ENCODE peak calls at places on chromosomes 2 and 18, in four cellular contexts. One of them, this sample, is unnamed.

GRCh38 chr2:21263622-21264021 is 139.9 kb downstream of the TDRD15 start:
- DNase-seq in HAP-1: no peak
- DNase-seq in cardiac muscle cell: no peak
- DNase-seq in psoas muscle: no peak
- DNase-seq in this sample: no peak

GRCh38 chr18:58721586-58722160 is 50.4 kb downstream of the MALT1 start:
- DNase-seq in HAP-1: no peak
- DNase-seq in cardiac muscle cell: no peak
- DNase-seq in psoas muscle: peak
- DNase-seq in this sample: peak

GRCh38 chr2:56248965-56249742 is 65.4 kb downstream of the CCDC85A start:
- DNase-seq in cardiac muscle cell: no peak
- DNase-seq in HAP-1: no peak
- DNase-seq in psoas muscle: no peak
- DNase-seq in this sample: no peak

GRCh38 chr2:232689152-232689910 is 7.8 kb upstream of the GIGYF2 start:
- DNase-seq in psoas muscle: peak
- DNase-seq in HAP-1: no peak
- DNase-seq in cardiac muscle cell: peak
- DNase-seq in this sample: peak

GRCh38 chr2:18831916-18832510 is 242.6 kb upstream of the NT5C1B start:
- DNase-seq in cardiac muscle cell: peak
- DNase-seq in psoas muscle: no peak
- DNase-seq in HAP-1: no peak
- DNase-seq in this sample: no peak

GRCh38 chr18:26468931-26469340 is 79.4 kb downstream of the KCTD1 start:
- DNase-seq in HAP-1: peak
- DNase-seq in cardiac muscle cell: no peak
- DNase-seq in psoas muscle: no peak
- DNase-seq in this sample: no peak

GRCh38 chr2:80153151-80153550 is 151.4 kb downstream of the LRRTM1 start:
- DNase-seq in HAP-1: no peak
- DNase-seq in cardiac muscle cell: no peak
- DNase-seq in psoas muscle: no peak
- DNase-seq in this sample: no peak

GRCh38 chr18:9094307-9095226 is 7.9 kb upstream of the NDUFV2 start:
- DNase-seq in HAP-1: no peak
- DNase-seq in cardiac muscle cell: peak
- DNase-seq in psoas muscle: no peak
- DNase-seq in this sample: no peak

GRCh38 chr2:37020212-37020886 is 54.0 kb upstream of the STRN start:
- DNase-seq in cardiac muscle cell: peak
- DNase-seq in psoas muscle: peak
- DNase-seq in HAP-1: no peak
- DNase-seq in this sample: peak

GRCh38 chr2:71685941-71686611 is 232.7 kb downstream of the DYSF start:
- DNase-seq in psoas muscle: no peak
- DNase-seq in HAP-1: no peak
- DNase-seq in cardiac muscle cell: no peak
- DNase-seq in this sample: no peak

GRCh38 chr2:237322564-237322963 is 91.4 kb downstream of the COL6A3 start:
- DNase-seq in cardiac muscle cell: no peak
- DNase-seq in psoas muscle: no peak
- DNase-seq in HAP-1: no peak
- DNase-seq in this sample: no peak

GRCh38 chr2:145085616-145086015 is 565.7 kb upstream of the ZEB2 start:
- DNase-seq in cardiac muscle cell: no peak
- DNase-seq in HAP-1: no peak
- DNase-seq in psoas muscle: no peak
- DNase-seq in this sample: no peak

GRCh38 chr2:180385601-180386201 is 378.6 kb upstream of the CWC22 start:
- DNase-seq in cardiac muscle cell: peak
- DNase-seq in psoas muscle: no peak
- DNase-seq in HAP-1: no peak
- DNase-seq in this sample: no peak

GRCh38 chr2:63053235-63053888 is 2.7 kb downstream of the OTX1 start:
- DNase-seq in cardiac muscle cell: no peak
- DNase-seq in psoas muscle: no peak
- DNase-seq in HAP-1: no peak
- DNase-seq in this sample: no peak

GRCh38 chr2:72934683-72935610 is 17.6 kb downstream of the EMX1 start:
- DNase-seq in HAP-1: peak
- DNase-seq in cardiac muscle cell: no peak
- DNase-seq in psoas muscle: peak
- DNase-seq in this sample: no peak

GRCh38 chr2:237057893-237058300 is 27.8 kb upstream of the COPS8 start:
- DNase-seq in HAP-1: no peak
- DNase-seq in cardiac muscle cell: no peak
- DNase-seq in psoas muscle: no peak
- DNase-seq in this sample: no peak

GRCh38 chr2:62844311-62845090 is 139.0 kb downstream of the EHBP1 start:
- DNase-seq in HAP-1: no peak
- DNase-seq in cardiac muscle cell: no peak
- DNase-seq in psoas muscle: no peak
- DNase-seq in this sample: no peak

GRCh38 chr2:119753041-119753929 is 6.4 kb upstream of the PTPN4 start:
- DNase-seq in HAP-1: peak
- DNase-seq in psoas muscle: no peak
- DNase-seq in cardiac muscle cell: peak
- DNase-seq in this sample: no peak

GRCh38 chr2:39568561-39569006 is 97.1 kb upstream of the TMEM178A start:
- DNase-seq in psoas muscle: no peak
- DNase-seq in HAP-1: no peak
- DNase-seq in cardiac muscle cell: peak
- DNase-seq in this sample: no peak

GRCh38 chr18:74496508-74497307 is 545 bp downstream of the CNDP2 start:
- DNase-seq in HAP-1: peak
- DNase-seq in psoas muscle: peak
- DNase-seq in cardiac muscle cell: peak
- DNase-seq in this sample: peak

GRCh38 chr2:130864830-130865229 is 28.1 kb downstream of the ARHGEF4 start:
- DNase-seq in cardiac muscle cell: peak
- DNase-seq in HAP-1: peak
- DNase-seq in psoas muscle: no peak
- DNase-seq in this sample: peak

GRCh38 chr18:5543036-5543671 is 643 bp downstream of the EPB41L3 start:
- DNase-seq in psoas muscle: peak
- DNase-seq in HAP-1: peak
- DNase-seq in cardiac muscle cell: no peak
- DNase-seq in this sample: peak

GRCh38 chr2:203061346-203061745 is 46.7 kb downstream of the NBEAL1 start:
- DNase-seq in psoas muscle: no peak
- DNase-seq in cardiac muscle cell: no peak
- DNase-seq in HAP-1: no peak
- DNase-seq in this sample: no peak

GRCh38 chr2:64698668-64699444 is 45.1 kb upstream of the SERTAD2 start:
- DNase-seq in cardiac muscle cell: peak
- DNase-seq in HAP-1: no peak
- DNase-seq in psoas muscle: no peak
- DNase-seq in this sample: no peak

GRCh38 chr18:51196116-51196810 is 1.2 kb downstream of the MEX3C start:
- DNase-seq in psoas muscle: peak
- DNase-seq in HAP-1: peak
- DNase-seq in cardiac muscle cell: peak
- DNase-seq in this sample: peak

GRCh38 chr2:157838442-157839161 is 37.5 kb downstream of the ACVR1 start:
- DNase-seq in psoas muscle: peak
- DNase-seq in HAP-1: no peak
- DNase-seq in cardiac muscle cell: peak
- DNase-seq in this sample: peak

GRCh38 chr2:24354899-24355298 is 5.4 kb downstream of the ITSN2 start:
- DNase-seq in psoas muscle: no peak
- DNase-seq in HAP-1: no peak
- DNase-seq in cardiac muscle cell: no peak
- DNase-seq in this sample: no peak

GRCh38 chr2:160407393-160408204 is 86.0 kb downstream of the RBMS1 start:
- DNase-seq in cardiac muscle cell: peak
- DNase-seq in psoas muscle: peak
- DNase-seq in HAP-1: peak
- DNase-seq in this sample: peak

GRCh38 chr2:42371621-42372473 is 10.8 kb upstream of the COX7A2L start:
- DNase-seq in psoas muscle: no peak
- DNase-seq in HAP-1: no peak
- DNase-seq in cardiac muscle cell: no peak
- DNase-seq in this sample: no peak

GRCh38 chr2:28507806-28508764 is 12.2 kb downstream of the PLB1 start:
- DNase-seq in HAP-1: no peak
- DNase-seq in cardiac muscle cell: no peak
- DNase-seq in psoas muscle: no peak
- DNase-seq in this sample: no peak

GRCh38 chr2:224449212-224450147 is 47.6 kb upstream of the FAM124B start:
- DNase-seq in psoas muscle: no peak
- DNase-seq in HAP-1: peak
- DNase-seq in cardiac muscle cell: peak
- DNase-seq in this sample: no peak

GRCh38 chr18:56298935-56299334 is 339.5 kb downstream of the TXNL1 start:
- DNase-seq in HAP-1: no peak
- DNase-seq in cardiac muscle cell: peak
- DNase-seq in psoas muscle: no peak
- DNase-seq in this sample: no peak

GRCh38 chr2:77725045-77725444 is 202.9 kb upstream of the LRRTM4 start:
- DNase-seq in psoas muscle: no peak
- DNase-seq in cardiac muscle cell: no peak
- DNase-seq in HAP-1: no peak
- DNase-seq in this sample: no peak

GRCh38 chr2:26778076-26778475 is 7.8 kb upstream of the CENPA start:
- DNase-seq in cardiac muscle cell: no peak
- DNase-seq in psoas muscle: no peak
- DNase-seq in HAP-1: no peak
- DNase-seq in this sample: no peak

GRCh38 chr2:96333708-96334107 is 1.9 kb upstream of the NCAPH start:
- DNase-seq in psoas muscle: no peak
- DNase-seq in cardiac muscle cell: no peak
- DNase-seq in HAP-1: no peak
- DNase-seq in this sample: no peak

GRCh38 chr18:66735933-66736332 is 132.0 kb upstream of the CDH19 start:
- DNase-seq in HAP-1: no peak
- DNase-seq in cardiac muscle cell: no peak
- DNase-seq in psoas muscle: no peak
- DNase-seq in this sample: no peak

GRCh38 chr2:102144128-102144527 is 1.6 kb downstream of the IL1R1 start:
- DNase-seq in psoas muscle: no peak
- DNase-seq in HAP-1: no peak
- DNase-seq in cardiac muscle cell: peak
- DNase-seq in this sample: peak